ENCODE peak calls at places on chromosome 16, in seven cellular contexts. One of them, this sample, is unnamed.

GRCh38 chr16:30557397-30557949 is 701 bp downstream of the ZNF764 start:
- DNase-seq in GM12878: no peak
- DNase-seq in SK-N-SH: peak; percentile 42
- DNase-seq in HepG2: no peak
- DNase-seq in K562: no peak
- DNase-seq in H1: no peak
- DNase-seq in HCT116: no peak
- DNase-seq in this sample: no peak

GRCh38 chr16:75097941-75098897 is 18.4 kb downstream of the LDHD start:
- DNase-seq in SK-N-SH: no peak
- DNase-seq in HCT116: no peak
- DNase-seq in GM12878: no peak
- DNase-seq in K562: no peak
- DNase-seq in HepG2: no peak
- DNase-seq in H1: no peak
- DNase-seq in this sample: no peak

GRCh38 chr16:19415461-19415860 is 2.2 kb upstream of the TMC5 start:
- DNase-seq in H1: no peak
- DNase-seq in HCT116: no peak
- DNase-seq in K562: no peak
- DNase-seq in GM12878: no peak
- DNase-seq in SK-N-SH: no peak
- DNase-seq in HepG2: no peak
- DNase-seq in this sample: no peak

GRCh38 chr16:84471316-84471715 is 33.1 kb downstream of the MEAK7 start:
- DNase-seq in SK-N-SH: no peak
- DNase-seq in GM12878: no peak
- DNase-seq in HCT116: no peak
- DNase-seq in K562: no peak
- DNase-seq in H1: no peak
- DNase-seq in HepG2: no peak
- DNase-seq in this sample: no peak

GRCh38 chr16:77680496-77680895 is 41.8 kb upstream of the NUDT7 start:
- DNase-seq in HepG2: no peak
- DNase-seq in K562: no peak
- DNase-seq in SK-N-SH: no peak
- DNase-seq in H1: no peak
- DNase-seq in GM12878: no peak
- DNase-seq in HCT116: no peak
- DNase-seq in this sample: no peak

GRCh38 chr16:9139965-9140364 is 48.5 kb downstream of the HAPSTR1 start:
- DNase-seq in SK-N-SH: peak; percentile 42
- DNase-seq in HCT116: peak; percentile 59
- DNase-seq in K562: peak; percentile 65
- DNase-seq in HepG2: peak; percentile 64
- DNase-seq in GM12878: no peak
- DNase-seq in H1: no peak
- DNase-seq in this sample: peak; percentile 86

GRCh38 chr16:31577411-31577810 is 49.7 kb downstream of the AHSP start:
- DNase-seq in GM12878: no peak
- DNase-seq in H1: no peak
- DNase-seq in SK-N-SH: no peak
- DNase-seq in HCT116: no peak
- DNase-seq in K562: no peak
- DNase-seq in HepG2: no peak
- DNase-seq in this sample: no peak

GRCh38 chr16:27465483-27465879 is 63.5 kb downstream of the IL21R start:
- DNase-seq in HepG2: no peak
- DNase-seq in K562: no peak
- DNase-seq in H1: no peak
- DNase-seq in GM12878: no peak
- DNase-seq in SK-N-SH: no peak
- DNase-seq in HCT116: no peak
- DNase-seq in this sample: no peak

GRCh38 chr16:23035240-23035639 is 114.0 kb downstream of the USP31 start:
- DNase-seq in HCT116: no peak
- DNase-seq in K562: no peak
- DNase-seq in HepG2: no peak
- DNase-seq in H1: no peak
- DNase-seq in SK-N-SH: no peak
- DNase-seq in GM12878: no peak
- DNase-seq in this sample: no peak

GRCh38 chr16:85998868-85999729 is 100.1 kb downstream of the IRF8 start:
- DNase-seq in K562: no peak
- DNase-seq in H1: no peak
- DNase-seq in SK-N-SH: no peak
- DNase-seq in GM12878: no peak
- DNase-seq in HepG2: no peak
- DNase-seq in HCT116: no peak
- DNase-seq in this sample: no peak

DNA sequence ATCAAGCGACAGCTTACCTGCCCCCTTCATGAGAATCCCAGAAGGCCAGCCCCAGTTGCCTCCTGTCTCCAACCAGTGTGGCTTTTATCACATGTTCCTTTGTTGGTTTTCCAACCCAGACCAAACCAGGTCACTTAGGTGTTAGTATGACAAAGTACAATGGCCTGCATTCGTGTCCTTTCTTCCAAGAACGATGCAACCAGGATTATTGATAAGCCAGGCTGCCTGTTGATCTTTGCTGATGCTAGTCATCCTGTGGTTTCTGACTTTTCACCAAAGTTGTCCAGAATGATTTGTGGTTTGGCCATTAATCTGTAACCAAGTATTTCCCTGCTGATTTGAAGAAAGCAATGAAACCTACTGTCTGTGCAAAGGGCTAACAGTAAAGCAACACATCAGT is 191.4 kb downstream of the CYLD start:
- DNase-seq in SK-N-SH: no peak
- DNase-seq in HepG2: no peak
- DNase-seq in K562: no peak
- DNase-seq in H1: no peak
- DNase-seq in HCT116: no peak
- DNase-seq in GM12878: no peak
- DNase-seq in this sample: no peak
- TF ChIP-seq JUND in SK-N-SH: no peak
- TF ChIP-seq JUND in HepG2: no peak
- TF ChIP-seq JUND in K562: no peak
- TF ChIP-seq JUND in H1: no peak
- TF ChIP-seq JUND in HCT116: no peak
- TF ChIP-seq JUND in GM12878: no peak
- TF ChIP-seq JUND in this sample: no peak

GRCh38 chr16:57938936-57939871 is 31.7 kb downstream of the CNGB1 start:
- DNase-seq in H1: no peak
- DNase-seq in K562: no peak
- DNase-seq in HCT116: peak; percentile 13
- DNase-seq in SK-N-SH: no peak
- DNase-seq in GM12878: no peak
- DNase-seq in HepG2: peak; percentile 22
- DNase-seq in this sample: peak; percentile 32
- TF ChIP-seq JUND in H1: no peak
- TF ChIP-seq JUND in K562: no peak
- TF ChIP-seq JUND in HCT116: no peak
- TF ChIP-seq JUND in SK-N-SH: no peak
- TF ChIP-seq JUND in GM12878: no peak
- TF ChIP-seq JUND in HepG2: no peak
- TF ChIP-seq JUND in this sample: no peak

GRCh38 chr16:87603684-87604571 is 1.6 kb downstream of the JPH3 start:
- DNase-seq in GM12878: no peak
- DNase-seq in HCT116: no peak
- DNase-seq in SK-N-SH: peak; percentile 77
- DNase-seq in K562: no peak
- DNase-seq in HepG2: no peak
- DNase-seq in H1: no peak
- DNase-seq in this sample: no peak
- TF ChIP-seq JUND in GM12878: no peak
- TF ChIP-seq JUND in HCT116: no peak
- TF ChIP-seq JUND in SK-N-SH: no peak
- TF ChIP-seq JUND in K562: no peak
- TF ChIP-seq JUND in HepG2: no peak
- TF ChIP-seq JUND in H1: no peak
- TF ChIP-seq JUND in this sample: no peak

DNA sequence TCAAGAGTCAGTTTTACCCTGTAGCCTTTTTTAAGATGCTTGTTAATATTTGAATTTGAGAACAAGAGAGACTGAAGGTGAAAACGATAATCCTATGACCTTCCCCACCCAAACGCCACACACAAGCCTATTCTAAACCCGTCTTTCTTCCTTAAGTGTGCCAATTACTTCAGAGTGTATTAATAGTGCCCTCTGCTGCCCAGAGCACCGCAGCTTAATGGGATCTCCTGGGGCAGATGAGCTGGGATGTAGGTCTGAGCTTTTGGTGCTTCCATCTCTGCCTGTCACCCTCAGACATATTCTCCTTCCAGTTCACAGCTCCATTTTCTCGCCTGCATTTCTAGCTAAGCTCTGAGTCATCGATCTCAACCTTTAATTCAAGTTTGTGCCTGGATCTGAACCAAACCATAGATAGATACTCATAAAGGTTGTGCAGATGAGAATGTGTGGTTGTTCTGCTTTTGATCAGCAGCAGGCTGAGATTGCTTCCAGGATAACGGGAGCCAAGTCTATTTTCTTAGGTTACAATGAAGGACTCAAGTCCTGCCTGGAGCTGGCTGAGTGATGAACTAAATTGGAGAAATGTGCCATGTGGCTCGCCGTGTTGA is 46.4 kb upstream of the CDH13 start:
- DNase-seq in HepG2: peak; percentile 16
- DNase-seq in K562: no peak
- DNase-seq in SK-N-SH: peak; percentile 22
- DNase-seq in H1: no peak
- DNase-seq in GM12878: no peak
- DNase-seq in HCT116: peak; percentile 4
- DNase-seq in this sample: peak; percentile 71
- TF ChIP-seq JUND in HepG2: no peak
- TF ChIP-seq JUND in K562: no peak
- TF ChIP-seq JUND in SK-N-SH: no peak
- TF ChIP-seq JUND in H1: no peak
- TF ChIP-seq JUND in GM12878: no peak
- TF ChIP-seq JUND in HCT116: no peak
- TF ChIP-seq JUND in this sample: no peak

GRCh38 chr16:54991525-54991924 is 60.9 kb downstream of the IRX5 start:
- DNase-seq in HCT116: no peak
- DNase-seq in H1: no peak
- DNase-seq in K562: no peak
- DNase-seq in SK-N-SH: no peak
- DNase-seq in HepG2: no peak
- DNase-seq in GM12878: no peak
- DNase-seq in this sample: no peak

GRCh38 chr16:54985156-54985555 is 54.5 kb downstream of the IRX5 start:
- DNase-seq in K562: no peak
- DNase-seq in SK-N-SH: no peak
- DNase-seq in H1: no peak
- DNase-seq in HepG2: no peak
- DNase-seq in HCT116: no peak
- DNase-seq in GM12878: no peak
- DNase-seq in this sample: no peak

GRCh38 chr16:54986404-54986803 is 55.7 kb downstream of the IRX5 start:
- DNase-seq in HCT116: no peak
- DNase-seq in HepG2: no peak
- DNase-seq in K562: no peak
- DNase-seq in GM12878: no peak
- DNase-seq in SK-N-SH: no peak
- DNase-seq in H1: no peak
- DNase-seq in this sample: no peak

GRCh38 chr16:54985668-54986067 is 55.0 kb downstream of the IRX5 start:
- DNase-seq in GM12878: no peak
- DNase-seq in SK-N-SH: no peak
- DNase-seq in K562: no peak
- DNase-seq in HepG2: no peak
- DNase-seq in HCT116: no peak
- DNase-seq in H1: no peak
- DNase-seq in this sample: no peak

DNA sequence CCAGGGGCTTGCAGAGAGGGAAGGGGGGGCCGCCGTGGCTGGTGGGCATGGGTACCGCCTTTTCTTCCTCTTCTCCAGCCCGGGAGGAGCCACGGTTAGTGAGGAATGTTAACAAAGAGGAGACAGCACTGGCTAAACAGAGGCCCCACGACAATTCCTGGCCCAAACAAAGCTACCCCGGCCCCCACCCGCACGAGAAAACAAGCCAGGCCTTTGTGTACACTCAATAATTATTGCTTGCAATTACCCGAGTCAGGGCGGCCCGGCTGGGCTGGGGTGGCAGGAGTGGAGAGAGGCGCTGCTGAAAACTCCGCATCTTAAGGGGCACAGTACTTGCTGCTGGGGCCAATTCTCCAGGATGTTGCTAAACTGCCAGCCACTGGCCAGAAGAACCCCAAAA is 56.4 kb downstream of the IRX5 start:
- DNase-seq in SK-N-SH: no peak
- DNase-seq in H1: no peak
- DNase-seq in K562: no peak
- DNase-seq in HepG2: no peak
- DNase-seq in HCT116: no peak
- DNase-seq in GM12878: no peak
- DNase-seq in this sample: no peak
- TF ChIP-seq JUND in SK-N-SH: no peak
- TF ChIP-seq JUND in H1: no peak
- TF ChIP-seq JUND in K562: no peak
- TF ChIP-seq JUND in HepG2: no peak
- TF ChIP-seq JUND in HCT116: no peak
- TF ChIP-seq JUND in GM12878: no peak
- TF ChIP-seq JUND in this sample: no peak

DNA sequence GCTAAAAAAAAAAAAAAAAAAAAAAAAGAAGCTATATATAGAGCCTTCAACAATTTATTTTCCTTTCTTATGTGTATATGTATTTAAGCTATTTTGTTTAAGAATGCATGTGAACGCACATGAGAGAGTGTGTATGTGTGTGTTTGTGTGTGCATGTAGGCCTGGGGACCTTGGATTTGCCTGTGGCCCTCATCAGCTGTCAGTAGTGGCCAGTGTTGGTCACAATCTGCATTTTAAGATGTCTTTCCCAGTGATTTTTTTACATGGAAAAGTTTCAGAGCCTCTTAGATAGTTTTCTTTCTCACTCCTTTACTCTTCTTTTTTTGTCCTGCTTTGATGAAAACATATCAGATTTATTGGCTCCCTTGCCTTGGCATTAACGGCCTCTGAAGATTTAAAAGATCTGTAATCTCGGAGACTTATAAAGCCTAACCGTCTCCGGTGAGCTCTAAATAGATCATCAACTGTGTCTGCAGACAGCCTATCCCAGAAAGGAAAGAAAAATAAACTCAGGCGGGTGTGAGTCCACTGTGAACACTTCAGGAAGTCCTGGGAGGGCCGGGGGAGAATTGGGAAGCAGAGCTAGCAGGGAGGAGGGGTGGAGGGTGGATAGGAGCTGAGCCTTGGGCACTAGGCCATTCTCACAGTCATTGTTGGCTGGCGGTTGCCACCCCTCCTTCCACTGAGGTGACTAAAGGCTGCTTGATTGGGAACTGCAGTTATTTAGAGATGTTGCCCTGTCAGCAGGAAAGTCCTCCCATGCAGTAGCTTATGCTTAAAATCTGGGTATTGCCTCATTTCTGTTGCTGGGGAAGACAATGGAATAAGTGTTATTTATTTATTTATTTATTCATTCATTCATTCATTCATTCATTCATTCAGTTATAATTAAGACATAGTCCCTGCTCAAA is 86.8 kb downstream of the WWP2 start:
- DNase-seq in GM12878: no peak
- DNase-seq in K562: no peak
- DNase-seq in H1: no peak
- DNase-seq in HCT116: no peak
- DNase-seq in SK-N-SH: no peak
- DNase-seq in HepG2: no peak
- DNase-seq in this sample: no peak
- TF ChIP-seq JUND in GM12878: no peak
- TF ChIP-seq JUND in K562: no peak
- TF ChIP-seq JUND in H1: no peak
- TF ChIP-seq JUND in HCT116: no peak
- TF ChIP-seq JUND in SK-N-SH: no peak
- TF ChIP-seq JUND in HepG2: no peak
- TF ChIP-seq JUND in this sample: no peak

This sample was measured in T47D.